ENCODE peak calls at places on chromosomes 2 and 18, in six cellular contexts. C is AG08396, D is colonic mucosa, E is T-helper 9 cell, G is MM.1S, K is anterior cingulate cortex. T is an unnamed sample.

GRCh38 chr2:215969131-215969841 is 44.1 kb downstream of the MREG start:
- DNase-seq in D (no peak), E (no peak), C (no peak), K (no peak), G (no peak), T (no peak)

GRCh38 chr18:13387856-13388548 is 169.4 kb downstream of the LDLRAD4 start:
- DNase-seq in G (no peak), C (peak), D (no peak), K (no peak), E (no peak), T (no peak)

GRCh38 chr18:50955246-50955645 is 12.6 kb upstream of the ELAC1 start:
- DNase-seq in C (no peak), D (no peak), K (no peak), G (no peak), E (no peak), T (no peak)

GRCh38 chr2:98478088-98478551 is 33.5 kb downstream of the INPP4A start:
- DNase-seq in C (no peak), K (no peak), D (no peak), E (no peak), G (no peak), T (no peak)

GRCh38 chr2:186883666-186884065 is 34.7 kb upstream of the ZSWIM2 start:
- DNase-seq in G (no peak), C (no peak), E (no peak), K (no peak), D (no peak), T (peak)

GRCh38 chr2:241039416-241039815 is 41.0 kb downstream of the SNED1 start:
- DNase-seq in C (no peak), E (no peak), G (no peak), K (no peak), D (no peak), T (no peak)

GRCh38 chr2:29490037-29490436 is 374.8 kb downstream of the CLIP4 start:
- DNase-seq in K (no peak), E (no peak), G (no peak), C (no peak), D (no peak), T (no peak)

GRCh38 chr2:62471816-62472215 is 34.2 kb downstream of the TMEM17 start:
- DNase-seq in C (no peak), G (no peak), E (no peak), K (peak), D (no peak), T (no peak)

GRCh38 chr2:238570391-238570790 is 143.7 kb downstream of the ASB1 start:
- DNase-seq in K (no peak), D (no peak), E (no peak), G (no peak), C (no peak), T (no peak)

GRCh38 chr2:216695401-216695821 is at the start of gene IGFBP5:
- DNase-seq in E (no peak), G (no peak), C (peak), D (peak), K (peak), T (peak)

GRCh38 chr18:48208432-48208948 is 200.7 kb downstream of the ZBTB7C start:
- DNase-seq in C (no peak), G (no peak), K (no peak), E (no peak), D (no peak), T (no peak)

GRCh38 chr2:150168596-150168995 is 318.9 kb downstream of the RND3 start:
- DNase-seq in E (no peak), C (no peak), K (no peak), D (no peak), G (no peak), T (no peak)

GRCh38 chr2:237591379-237591881 is 896 bp upstream of the RAB17 start:
- DNase-seq in K (no peak), G (no peak), C (no peak), E (no peak), D (peak), T (no peak)

GRCh38 chr2:180141600-180141999 is 134.5 kb upstream of the CWC22 start:
- DNase-seq in E (no peak), G (no peak), K (no peak), C (no peak), D (no peak), T (no peak)

GRCh38 chr2:1041012-1041805 is 90.6 kb downstream of the SNTG2 start:
- DNase-seq in G (no peak), D (no peak), C (no peak), K (no peak), E (no peak), T (no peak)

GRCh38 chr2:168350380-168350779 is 103.0 kb upstream of the STK39 start:
- DNase-seq in K (no peak), D (peak), C (no peak), G (no peak), E (no peak), T (no peak)

GRCh38 chr2:143545643-143546275 is 416.5 kb downstream of the ARHGAP15 start:
- DNase-seq in K (no peak), G (no peak), C (peak), D (no peak), E (no peak), T (peak)

GRCh38 chr2:212157011-212157410 is 381.6 kb downstream of the ERBB4 start:
- DNase-seq in C (peak), G (no peak), D (no peak), K (no peak), E (no peak), T (peak)

GRCh38 chr18:604771-605170 is 8.0 kb downstream of the CLUL1 start:
- DNase-seq in K (no peak), G (no peak), E (no peak), C (no peak), D (no peak), T (no peak)

GRCh38 chr2:149064365-149064841 is 25.9 kb downstream of the LYPD6B start:
- DNase-seq in K (no peak), E (no peak), C (no peak), G (no peak), D (peak), T (no peak)

GRCh38 chr2:240360645-240361475 is 74.6 kb upstream of the GPC1 start:
- DNase-seq in G (no peak), E (no peak), K (no peak), C (no peak), D (no peak), T (no peak)

GRCh38 chr2:65486802-65487201 is 54.4 kb upstream of the SPRED2 start:
- DNase-seq in D (no peak), K (no peak), G (no peak), E (no peak), C (no peak), T (no peak)

GRCh38 chr2:6497048-6497447 is 368.7 kb downstream of the CMPK2 start:
- DNase-seq in E (no peak), D (no peak), K (no peak), G (no peak), C (no peak), T (no peak)

GRCh38 chr2:1609706-1610485 is 134.4 kb downstream of the PXDN start:
- DNase-seq in G (no peak), D (no peak), C (no peak), K (no peak), E (no peak), T (no peak)

GRCh38 chr2:134253804-134254203 is at the start of gene MGAT5:
- DNase-seq in E (no peak), D (peak), G (no peak), K (no peak), C (no peak), T (no peak)

GRCh38 chr18:26999797-27000196 is 134.3 kb upstream of the AQP4 start:
- DNase-seq in D (no peak), K (no peak), E (no peak), C (no peak), G (no peak), T (no peak)

GRCh38 chr2:160109939-160110673 is 47.7 kb upstream of the PLA2R1 start:
- DNase-seq in E (peak), G (peak), C (peak), D (peak), K (peak), T (peak)

T was measured in HCEC 1CT.